ENCODE peak calls at places on chromosome 5, in four cellular contexts. L, M, X and S are unnamed samples.

GRCh38 chr5:159178978-159179377 is 30.4 kb downstream of the RNF145 start:
- DNase-seq in L (peak), M (peak), X (peak), S (no peak)

GRCh38 chr5:14172149-14172795 is 29.1 kb downstream of the TRIO start:
- DNase-seq in X (no peak), M (no peak), L (no peak), S (no peak)

GRCh38 chr5:19795218-19795617 is 192.8 kb downstream of the CDH18 start:
- DNase-seq in M (peak), X (peak), L (peak), S (no peak)

GRCh38 chr5:94545870-94546625 is 72.4 kb downstream of the KIAA0825 start:
- DNase-seq in M (no peak), L (no peak), X (no peak), S (no peak)

GRCh38 chr5:148507644-148508043 is 123.9 kb downstream of the FBXO38 start:
- DNase-seq in X (no peak), L (no peak), M (no peak), S (no peak)

GRCh38 chr5:174235226-174235992 is 189.9 kb downstream of the NSG2 start:
- DNase-seq in X (no peak), L (no peak), M (no peak), S (no peak)

GRCh38 chr5:33556330-33557328 is 115.9 kb downstream of the TARS1 start:
- DNase-seq in X (no peak), M (peak), L (no peak), S (no peak)

GRCh38 chr5:59390989-59391388 is 502.5 kb downstream of the PDE4D start:
- DNase-seq in X (no peak), M (no peak), L (no peak), S (no peak)

GRCh38 chr5:144191998-144192397 is 21.3 kb downstream of the KCTD16 start:
- DNase-seq in L (peak), X (peak), M (peak), S (no peak)

GRCh38 chr5:124746252-124746915 is at the start of gene ZNF608:
- DNase-seq in X (peak), L (peak), M (peak), S (peak)

GRCh38 chr5:168121138-168121494 is 170.3 kb upstream of the WWC1 start:
- DNase-seq in L (no peak), M (no peak), X (no peak), S (no peak)

GRCh38 chr5:179475211-179475840 is 75.0 kb upstream of the RUFY1 start:
- DNase-seq in X (peak), M (no peak), L (no peak), S (no peak)

GRCh38 chr5:180439911-180440769 is 54.0 kb upstream of the CNOT6 start:
- DNase-seq in L (no peak), M (no peak), X (no peak), S (no peak)

GRCh38 chr5:158701406-158702177 is 398.1 kb downstream of the EBF1 start:
- DNase-seq in M (peak), X (no peak), L (no peak), S (peak)

GRCh38 chr5:67431191-67431590 is 234.6 kb upstream of the CD180 start:
- DNase-seq in M (peak), L (no peak), X (peak), S (no peak)

GRCh38 chr5:170252710-170253350 is 20.0 kb downstream of the C5orf58 start:
- DNase-seq in M (no peak), X (no peak), L (no peak), S (no peak)

GRCh38 chr5:168916852-168917251 is 337.7 kb upstream of the PANK3 start:
- DNase-seq in L (no peak), X (no peak), M (peak), S (no peak)

GRCh38 chr5:78648359-78649219 is at the start of gene LHFPL2:
- DNase-seq in M (peak), L (peak), X (peak), S (peak)

GRCh38 chr5:78647411-78647818 is 1.2 kb downstream of the LHFPL2 start:
- DNase-seq in M (peak), L (peak), X (peak), S (peak)

GRCh38 chr5:78649220-78649700 is 688 bp upstream of the LHFPL2 start:
- DNase-seq in X (peak), M (peak), L (peak), S (peak)

GRCh38 chr5:78649816-78650561 is 1.4 kb upstream of the LHFPL2 start:
- DNase-seq in M (no peak), L (no peak), X (peak), S (peak)

DNA sequence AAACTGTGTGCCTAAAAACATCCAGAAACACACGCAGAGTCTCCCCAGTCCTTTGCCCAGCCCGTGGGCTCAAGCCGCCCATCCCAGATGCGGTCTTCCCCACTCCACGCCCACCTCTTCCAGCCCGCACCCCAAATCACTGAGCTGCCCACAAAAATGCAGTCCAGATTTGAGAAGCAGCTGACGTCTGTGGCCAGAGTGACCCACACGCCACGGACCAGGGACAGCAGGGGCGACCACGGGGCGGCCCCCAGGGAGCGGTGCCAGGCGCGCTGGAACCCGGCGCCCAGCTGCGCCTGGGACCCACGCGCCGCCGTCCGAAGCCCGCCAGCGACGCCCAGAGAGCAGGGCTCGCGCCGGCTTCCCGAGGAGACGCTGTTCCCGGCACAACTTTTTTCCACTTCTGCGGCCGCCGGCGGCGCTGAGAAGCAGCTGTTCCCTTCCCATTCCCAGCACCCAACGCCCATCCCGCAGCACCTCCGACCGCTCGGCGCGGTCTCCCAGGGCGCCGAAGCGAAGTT is 674 bp downstream of the LHFPL2 start:
- DNase-seq in L (peak), X (peak), M (peak), S (peak)
- TF ChIP-seq CTCF in L (no peak), X (peak), M (no peak), S (no peak)

GRCh38 chr5:43192558-43193170 is 639 bp downstream of the NIM1K start:
- DNase-seq in M (peak), X (peak), L (peak), S (peak)
- H2AFZ ChIP-seq in M (peak), X (peak), L (peak), S (peak)

GRCh38 chr5:139524932-139525585 is 36.1 kb upstream of the UBE2D2 start:
- DNase-seq in M (no peak), X (no peak), L (no peak), S (peak)

GRCh38 chr5:139523635-139524445 is 37.3 kb upstream of the UBE2D2 start:
- DNase-seq in L (no peak), X (no peak), M (no peak), S (peak)

DNA sequence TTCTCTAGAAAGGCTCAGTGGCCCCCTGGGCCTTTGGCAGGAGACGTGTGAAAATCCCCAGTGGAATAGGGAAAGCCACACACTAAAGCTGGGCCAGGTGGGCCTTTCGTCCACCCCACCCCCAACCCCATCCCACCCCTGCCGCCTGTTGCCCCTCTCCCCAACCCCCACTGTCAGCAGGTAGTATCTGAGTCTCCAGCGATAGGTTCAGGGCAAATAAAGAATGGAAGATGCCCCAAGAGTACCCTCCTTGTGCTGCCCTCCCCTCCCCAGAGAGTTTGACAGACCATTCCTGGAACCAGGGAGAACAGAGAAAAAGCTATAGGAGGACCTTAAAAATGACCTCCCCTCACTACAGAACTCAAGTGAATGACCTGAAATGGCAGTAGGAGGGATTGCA is 36.7 kb upstream of the UBE2D2 start:
- DNase-seq in X (no peak), M (no peak), L (no peak), S (peak)
- H3K4me3 ChIP-seq in X (no peak), M (no peak), L (no peak), S (no peak)

GRCh38 chr5:163473613-163474243 is 13.3 kb downstream of the HMMR start:
- DNase-seq in L (peak), M (peak), X (peak), S (no peak)
- TF ChIP-seq CTCF in L (peak), M (peak), X (peak), S (peak)

GRCh38 chr5:101393795-101394450 is 490.8 kb upstream of the ST8SIA4 start:
- DNase-seq in M (no peak), X (peak), L (no peak), S (no peak)
- H2AFZ ChIP-seq in M (no peak), X (no peak), L (no peak), S (peak)

GRCh38 chr5:73448451-73449136 is at the start of gene FOXD1:
- DNase-seq in X (peak), M (peak), L (peak), S (peak)

GRCh38 chr5:73446631-73447233 is 1.8 kb downstream of the FOXD1 start:
- DNase-seq in L (no peak), M (peak), X (peak), S (no peak)

GRCh38 chr5:73450041-73450598 is 1.5 kb upstream of the FOXD1 start:
- DNase-seq in L (no peak), X (peak), M (no peak), S (no peak)

GRCh38 chr5:73447234-73448071 is 1.1 kb downstream of the FOXD1 start:
- DNase-seq in X (peak), L (peak), M (peak), S (peak)

DNA sequence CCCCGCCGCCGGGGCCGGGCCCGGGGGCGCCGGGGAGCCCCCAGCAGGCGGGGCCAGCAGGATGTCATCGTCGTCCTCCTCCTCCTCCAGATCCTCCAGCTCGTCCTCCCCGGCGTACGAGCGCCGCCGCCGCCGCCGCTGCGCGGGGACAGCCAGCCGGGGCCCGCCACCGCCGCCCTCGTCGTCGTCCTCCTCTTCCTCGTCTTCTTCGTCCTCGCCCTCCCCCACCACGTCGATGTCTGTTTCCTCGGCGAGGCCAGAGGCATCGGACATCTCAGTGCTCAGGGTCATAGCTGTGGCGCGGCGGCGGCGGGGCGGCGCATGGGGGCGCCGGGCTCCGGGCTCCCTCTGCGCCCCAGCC is 525 bp downstream of the FOXD1 start:
- DNase-seq in M (no peak), L (no peak), X (no peak), S (peak)
- H3K4me3 ChIP-seq in M (peak), L (peak), X (peak), S (peak)